ENCODE peak calls at places on chromosomes 16 and 17, in ten cellular contexts. J, P, I, M, N, Y, A, K, R and T are unnamed samples.

GRCh38 chr17:82874011-82874835 is 34.4 kb upstream of the ZNF750 start:
- DNase-seq in J (peak), P (no peak), I (no peak), M (no peak), N (no peak), Y (no peak), A (no peak), K (no peak), R (no peak), T (no peak)

GRCh38 chr16:69311533-69312388 is 611 bp downstream of the VPS4A start:
- DNase-seq in J (peak), P (peak), I (peak), M (peak), N (peak), Y (peak), A (no peak), K (no peak), R (no peak), T (peak)

GRCh38 chr17:22217135-22217534 is 524.8 kb downstream of the KCNJ18 start:
- DNase-seq in J (no peak), P (peak), I (no peak), M (no peak), N (peak), Y (no peak), A (no peak), K (no peak), R (no peak), T (peak)

GRCh38 chr17:1541367-1541904 is 21.2 kb downstream of the PITPNA start:
- DNase-seq in J (no peak), P (no peak), I (no peak), M (no peak), N (no peak), Y (no peak), A (no peak), K (no peak), R (no peak), T (no peak)

GRCh38 chr16:84836234-84836647 is 16.5 kb downstream of the CRISPLD2 start:
- DNase-seq in J (peak), P (peak), I (no peak), M (peak), N (peak), Y (peak), A (peak), K (peak), R (no peak), T (no peak)

GRCh38 chr16:65117701-65118448 is 4.0 kb downstream of the CDH11 start:
- DNase-seq in J (no peak), P (peak), I (peak), M (peak), N (peak), Y (peak), A (peak), K (no peak), R (peak), T (peak)

GRCh38 chr16:82995927-82996441 is 369.2 kb downstream of the CDH13 start:
- DNase-seq in J (no peak), P (no peak), I (no peak), M (peak), N (no peak), Y (peak), A (peak), K (peak), R (no peak), T (no peak)

GRCh38 chr16:1309888-1310831 is 724 bp downstream of the UBE2I start:
- DNase-seq in J (peak), P (no peak), I (no peak), M (peak), N (no peak), Y (peak), A (peak), K (no peak), R (no peak), T (no peak)

GRCh38 chr17:80270836-80271235 is 10.2 kb downstream of the RNF213 start:
- DNase-seq in J (no peak), P (peak), I (peak), M (peak), N (peak), Y (peak), A (no peak), K (no peak), R (no peak), T (no peak)